ENCODE peak calls at places on chromosomes 7 and 10, in ten cellular contexts. O, X, P, B, F, N, D, H, M and K are unnamed samples.

GRCh38 chr7:106774768-106775551 is 90.1 kb upstream of the PIK3CG start:
- DNase-seq in O (peak; percentile 38), X (no peak), P (no peak), B (no peak), F (no peak), N (no peak), D (no peak), H (no peak), M (no peak), K (no peak)

GRCh38 chr10:77892761-77893160 is 33.8 kb downstream of the DLG5 start:
- DNase-seq in O (no peak), X (no peak), P (no peak), B (no peak), F (no peak), N (no peak), D (no peak), H (no peak), M (no peak), K (no peak)

GRCh38 chr7:100694196-100694745 is at the start of gene GIGYF1:
- DNase-seq in O (peak; percentile 72), X (peak; percentile 87), P (no peak), B (peak; percentile 69), F (peak; percentile 31), N (peak; percentile 100), D (peak; percentile 70), H (peak; percentile 93), M (peak; percentile 51), K (peak; percentile 72)

GRCh38 chr10:30863516-30864210 is 168.0 kb downstream of the ZNF438 start:
- DNase-seq in O (no peak), X (no peak), P (no peak), B (no peak), F (no peak), N (no peak), D (no peak), H (no peak), M (no peak), K (no peak)

GRCh38 chr7:45599851-45600706 is 25.9 kb downstream of the ADCY1 start:
- DNase-seq in O (peak; percentile 25), X (no peak), P (peak; percentile 82), B (no peak), F (no peak), N (no peak), D (peak; percentile 2), H (peak; percentile 73), M (peak; percentile 23), K (no peak)

GRCh38 chr10:121481222-121481621 is 117.0 kb downstream of the FGFR2 start:
- DNase-seq in O (no peak), X (no peak), P (no peak), B (no peak), F (no peak), N (no peak), D (no peak), H (no peak), M (no peak), K (no peak)

GRCh38 chr10:29324220-29324831 is 35.5 kb downstream of the LYZL1 start:
- DNase-seq in O (no peak), X (no peak), P (peak; percentile 62), B (no peak), F (no peak), N (no peak), D (no peak), H (no peak), M (no peak), K (no peak)

GRCh38 chr10:22259280-22259679 is 41.5 kb upstream of the EBLN1 start:
- DNase-seq in O (no peak), X (no peak), P (no peak), B (no peak), F (no peak), N (no peak), D (peak; percentile 11), H (no peak), M (no peak), K (peak; percentile 21)

GRCh38 chr10:69428138-69428537 is 11.4 kb upstream of the TACR2 start:
- DNase-seq in O (no peak), X (no peak), P (no peak), B (no peak), F (no peak), N (no peak), D (no peak), H (no peak), M (no peak), K (no peak)

GRCh38 chr7:50349963-50350944 is 45.7 kb downstream of the IKZF1 start:
- DNase-seq in O (no peak), X (no peak), P (no peak), B (no peak), F (no peak), N (no peak), D (no peak), H (no peak), M (no peak), K (peak; percentile 58)

GRCh38 chr7:98958968-98959367 is 80.6 kb downstream of the TRRAP start:
- DNase-seq in O (no peak), X (no peak), P (no peak), B (no peak), F (no peak), N (no peak), D (no peak), H (no peak), M (no peak), K (no peak)

GRCh38 chr10:119273413-119273812 is 66.0 kb downstream of the GRK5 start:
- DNase-seq in O (no peak), X (no peak), P (no peak), B (no peak), F (no peak), N (no peak), D (no peak), H (no peak), M (no peak), K (no peak)

GRCh38 chr7:5423272-5423843 is at the start of gene TNRC18:
- DNase-seq in O (no peak), X (peak; percentile 76), P (no peak), B (peak; percentile 21), F (no peak), N (peak; percentile 76), D (no peak), H (peak; percentile 89), M (no peak), K (no peak)

GRCh38 chr7:2079332-2080068 is 153.2 kb downstream of the MAD1L1 start:
- DNase-seq in O (no peak), X (no peak), P (no peak), B (no peak), F (no peak), N (peak; percentile 80), D (peak; percentile 81), H (no peak), M (no peak), K (no peak)

GRCh38 chr10:121747163-121747775 is 149.0 kb upstream of the FGFR2 start:
- DNase-seq in O (no peak), X (no peak), P (no peak), B (no peak), F (no peak), N (no peak), D (no peak), H (no peak), M (no peak), K (no peak)

GRCh38 chr7:36526720-36527548 is 137.3 kb downstream of the ANLN start:
- DNase-seq in O (no peak), X (no peak), P (no peak), B (no peak), F (peak; percentile 88), N (no peak), D (no peak), H (no peak), M (no peak), K (no peak)

GRCh38 chr7:97405842-97406241 is 288.3 kb downstream of the SDHAF3 start:
- DNase-seq in O (no peak), X (no peak), P (no peak), B (no peak), F (no peak), N (no peak), D (no peak), H (no peak), M (no peak), K (no peak)

GRCh38 chr10:15069230-15069629 is 19.3 kb downstream of the ACBD7 start:
- DNase-seq in O (no peak), X (no peak), P (no peak), B (no peak), F (no peak), N (no peak), D (peak; percentile 30), H (no peak), M (no peak), K (no peak)
- TF ChIP-seq CTCF in O (peak; percentile 39), X (no peak), P (no peak), B (no peak), F (no peak), N (no peak), D (peak; percentile 49), H (no peak), M (no peak), K (no peak)

GRCh38 chr7:142438235-142438922 is 180.5 kb upstream of the PRSS58 start:
- DNase-seq in O (peak; percentile 66), X (no peak), P (no peak), B (no peak), F (peak; percentile 37), N (peak; percentile 61), D (peak; percentile 62), H (no peak), M (no peak), K (no peak)
- TF ChIP-seq CTCF in O (peak; percentile 90), X (peak; percentile 44), P (no peak), B (peak; percentile 28), F (peak; percentile 97), N (peak; percentile 89), D (peak; percentile 89), H (peak; percentile 58), M (peak; percentile 62), K (peak; percentile 42)

GRCh38 chr7:70700055-70700934 is 431.6 kb upstream of the GALNT17 start:
- DNase-seq in O (peak; percentile 65), X (no peak), P (no peak), B (no peak), F (no peak), N (no peak), D (no peak), H (no peak), M (no peak), K (no peak)
- TF ChIP-seq CTCF in O (no peak), X (no peak), P (no peak), B (no peak), F (no peak), N (no peak), D (no peak), H (no peak), M (no peak), K (no peak)

GRCh38 chr7:151059362-151060112 is at the start of gene SLC4A2:
- DNase-seq in O (peak; percentile 69), X (peak; percentile 90), P (no peak), B (peak; percentile 72), F (peak; percentile 71), N (peak; percentile 98), D (peak; percentile 79), H (peak; percentile 92), M (peak; percentile 65), K (peak; percentile 73)

GRCh38 chr7:151061241-151062110 is 2.1 kb downstream of the SLC4A2 start:
- DNase-seq in O (peak; percentile 54), X (no peak), P (no peak), B (no peak), F (no peak), N (no peak), D (no peak), H (no peak), M (no peak), K (no peak)

GRCh38 chr7:151062111-151062398 is 2.7 kb downstream of the SLC4A2 start:
- DNase-seq in O (no peak), X (no peak), P (no peak), B (no peak), F (no peak), N (no peak), D (no peak), H (no peak), M (no peak), K (no peak)

GRCh38 chr7:151060113-151060415 is 675 bp downstream of the SLC4A2 start:
- DNase-seq in O (peak; percentile 56), X (no peak), P (no peak), B (no peak), F (no peak), N (no peak), D (no peak), H (no peak), M (no peak), K (no peak)

GRCh38 chr7:151060416-151061234 is 1.2 kb downstream of the SLC4A2 start:
- DNase-seq in O (no peak), X (no peak), P (no peak), B (no peak), F (peak; percentile 35), N (peak; percentile 80), D (peak; percentile 79), H (no peak), M (peak; percentile 40), K (no peak)
- TF ChIP-seq CTCF in O (peak; percentile 8), X (no peak), P (no peak), B (no peak), F (no peak), N (peak; percentile 43), D (peak; percentile 15), H (no peak), M (no peak), K (no peak)